ENCODE peak calls at places on chromosomes 5 and 9, in five cellular contexts. D, Y, H, I and T are unnamed samples.

GRCh38 chr5:139078345-139078744 is 119.8 kb downstream of the SIL1 start:
- DNase-seq in D (no peak), Y (peak), H (no peak), I (no peak), T (peak)

GRCh38 chr5:147920420-147921030 is 14.2 kb upstream of the C5orf46 start:
- DNase-seq in D (no peak), Y (no peak), H (no peak), I (no peak), T (no peak)

GRCh38 chr5:36877667-36878420 is 1.3 kb downstream of the NIPBL start:
- DNase-seq in D (no peak), Y (peak), H (no peak), I (peak), T (peak)

GRCh38 chr5:180804129-180804601 is 1.6 kb upstream of the MGAT1 start:
- DNase-seq in D (no peak), Y (no peak), H (no peak), I (no peak), T (no peak)

GRCh38 chr5:158234323-158235158 is 375.6 kb upstream of the CLINT1 start:
- DNase-seq in D (no peak), Y (peak), H (no peak), I (no peak), T (peak)

GRCh38 chr5:80615266-80615914 is 39.1 kb upstream of the MSH3 start:
- DNase-seq in D (no peak), Y (no peak), H (no peak), I (no peak), T (no peak)

GRCh38 chr9:132798817-132799790 is 79.0 kb downstream of the AK8 start:
- DNase-seq in D (no peak), Y (no peak), H (peak), I (peak), T (peak)

GRCh38 chr5:177134653-177135225 is 1.2 kb downstream of the NSD1 start:
- DNase-seq in D (no peak), Y (peak), H (no peak), I (no peak), T (no peak)

GRCh38 chr5:33827885-33828284 is 63.9 kb downstream of the ADAMTS12 start:
- DNase-seq in D (no peak), Y (no peak), H (no peak), I (no peak), T (no peak)

GRCh38 chr5:14743601-14744295 is 79.2 kb downstream of the OTULIN start:
- DNase-seq in D (no peak), Y (peak), H (no peak), I (peak), T (peak)

GRCh38 chr5:144183254-144183889 is 12.7 kb downstream of the KCTD16 start:
- DNase-seq in D (no peak), Y (peak), H (no peak), I (peak), T (peak)

GRCh38 chr9:137302176-137303030 is at the start of gene NRARP:
- DNase-seq in D (peak), Y (peak), H (peak), I (peak), T (peak)

GRCh38 chr9:6805532-6805931 is 47.8 kb downstream of the KDM4C start:
- DNase-seq in D (peak), Y (peak), H (no peak), I (peak), T (peak)

GRCh38 chr5:168851902-168852321 is 272.7 kb upstream of the PANK3 start:
- DNase-seq in D (no peak), Y (peak), H (peak), I (peak), T (peak)

GRCh38 chr9:126341461-126341860 is 14.8 kb downstream of the MVB12B start:
- DNase-seq in D (no peak), Y (no peak), H (no peak), I (no peak), T (no peak)

GRCh38 chr9:33267368-33267767 is 2.5 kb downstream of the CHMP5 start:
- DNase-seq in D (no peak), Y (no peak), H (no peak), I (no peak), T (no peak)

GRCh38 chr5:67814569-67815311 is 400.8 kb upstream of the PIK3R1 start:
- DNase-seq in D (no peak), Y (no peak), H (no peak), I (no peak), T (no peak)

GRCh38 chr9:101737705-101738565 is 512 bp downstream of the GRIN3A start:
- DNase-seq in D (no peak), Y (no peak), H (peak), I (no peak), T (no peak)

GRCh38 chr5:157924931-157925729 is 66.2 kb upstream of the CLINT1 start:
- DNase-seq in D (no peak), Y (no peak), H (no peak), I (no peak), T (no peak)

GRCh38 chr9:19940808-19941207 is 152.0 kb upstream of the SLC24A2 start:
- DNase-seq in D (no peak), Y (no peak), H (no peak), I (no peak), T (no peak)

GRCh38 chr9:77502568-77502967 is 145.6 kb downstream of the GNA14 start:
- DNase-seq in D (no peak), Y (no peak), H (no peak), I (peak), T (peak)

GRCh38 chr9:114798793-114799427 is 6.9 kb downstream of the TNFSF15 start:
- DNase-seq in D (no peak), Y (no peak), H (no peak), I (no peak), T (no peak)

GRCh38 chr5:124365491-124365890 is 380.9 kb downstream of the ZNF608 start:
- DNase-seq in D (no peak), Y (no peak), H (no peak), I (no peak), T (no peak)

GRCh38 chr5:142280066-142281011 is 44.5 kb downstream of the SPRY4 start:
- DNase-seq in D (no peak), Y (peak), H (peak), I (peak), T (peak)

GRCh38 chr9:131562032-131562959 is 17.0 kb downstream of the PRRT1B start:
- DNase-seq in D (no peak), Y (peak), H (no peak), I (peak), T (peak)

GRCh38 chr5:3200356-3200755 is 395.3 kb upstream of the IRX1 start:
- DNase-seq in D (no peak), Y (no peak), H (no peak), I (no peak), T (no peak)

GRCh38 chr5:3277590-3278196 is 317.9 kb upstream of the IRX1 start:
- DNase-seq in D (no peak), Y (no peak), H (no peak), I (no peak), T (no peak)

DNA sequence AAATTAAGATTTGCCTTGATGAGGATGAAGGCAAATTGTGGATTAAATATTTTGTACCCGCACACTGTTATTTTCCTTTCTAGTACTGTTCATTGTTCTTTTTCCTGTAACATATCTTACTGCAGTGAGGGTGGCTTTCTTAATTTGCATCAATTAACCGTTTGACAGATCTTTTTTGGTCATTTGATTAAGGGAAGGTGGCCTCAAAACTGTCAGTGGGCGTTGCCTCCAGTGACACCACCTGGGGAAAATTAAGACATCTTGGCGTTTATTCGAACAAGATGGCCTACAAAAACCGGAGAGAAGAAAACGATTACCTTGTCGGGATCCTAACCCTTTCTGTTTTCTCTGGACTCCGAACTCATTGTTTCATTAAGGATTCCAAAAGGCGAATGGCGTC is 2.0 kb downstream of the BASP1 start:
- DNase-seq in D (no peak), Y (no peak), H (no peak), I (no peak), T (no peak)
- H3K4me3 ChIP-seq in D (peak), Y (peak), H (peak), I (peak), T (peak)

DNA sequence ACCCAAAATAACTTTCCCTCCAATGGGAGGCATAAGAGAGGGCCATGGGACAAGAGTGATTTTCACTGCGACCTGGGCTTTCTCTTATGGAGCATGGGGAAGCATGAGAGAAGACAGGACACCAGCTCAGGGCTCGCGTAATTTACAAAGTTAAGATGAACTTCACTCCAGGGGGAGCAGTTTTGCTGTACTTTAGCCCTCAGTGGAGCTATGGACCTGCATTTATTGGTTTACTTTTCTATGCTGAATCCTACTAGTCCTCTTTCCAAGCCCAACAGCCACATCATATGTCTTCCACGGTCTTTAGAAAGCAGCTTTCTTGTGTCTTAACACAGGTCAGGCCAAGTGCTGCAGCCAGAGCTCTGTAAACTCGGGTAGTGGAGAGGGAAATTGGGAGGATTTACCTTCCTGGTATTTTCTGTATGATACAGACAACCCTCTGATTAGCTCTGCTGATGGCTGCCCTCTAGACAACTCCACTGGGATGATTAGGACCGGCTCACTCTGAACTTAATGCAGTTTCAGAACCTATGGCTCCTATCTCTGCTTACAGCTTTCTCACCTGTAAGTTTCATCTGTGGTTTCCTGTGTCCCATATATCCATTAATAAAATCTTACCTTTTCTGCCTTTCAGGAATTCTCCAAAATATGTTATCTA is 581.0 kb upstream of the RORB start:
- DNase-seq in D (no peak), Y (peak), H (no peak), I (peak), T (peak)
- TF ChIP-seq CTCF in D (no peak), Y (peak), H (peak), I (no peak), T (peak)

GRCh38 chr5:107607196-107607595 is 63.5 kb downstream of the EFNA5 start:
- DNase-seq in D (no peak), Y (no peak), H (no peak), I (no peak), T (no peak)

GRCh38 chr5:107615173-107615856 is 55.4 kb downstream of the EFNA5 start:
- DNase-seq in D (no peak), Y (no peak), H (no peak), I (peak), T (peak)

GRCh38 chr5:107605596-107606125 is 65.1 kb downstream of the EFNA5 start:
- DNase-seq in D (no peak), Y (no peak), H (no peak), I (no peak), T (no peak)

GRCh38 chr5:107607656-107608368 is 62.9 kb downstream of the EFNA5 start:
- DNase-seq in D (no peak), Y (no peak), H (no peak), I (peak), T (no peak)

GRCh38 chr5:107610795-107611194 is 59.9 kb downstream of the EFNA5 start:
- DNase-seq in D (no peak), Y (no peak), H (no peak), I (no peak), T (no peak)
- H3K4me3 ChIP-seq in D (no peak), Y (no peak), H (no peak), I (no peak), T (no peak)

GRCh38 chr5:35213608-35214007 is 16.7 kb downstream of the PRLR start:
- DNase-seq in D (no peak), Y (peak), H (no peak), I (peak), T (no peak)
- TF ChIP-seq CTCF in D (no peak), Y (no peak), H (no peak), I (no peak), T (no peak)